ENCODE peak calls at places on chromosomes 12 and 14, in seven cellular contexts. T, E, Z, R, V, U and F are unnamed samples.

GRCh38 chr14:99240512-99241313 is 31.3 kb downstream of the BCL11B start:
- DNase-seq in E (no peak), U (no peak), V (no peak), Z (peak; percentile 7), R (peak; percentile 45), T (no peak), F (no peak)

GRCh38 chr14:24171422-24172260 is at the start of gene REC8:
- DNase-seq in V (peak; percentile 61), E (peak; percentile 71), T (no peak), Z (peak; percentile 87), U (no peak), R (peak; percentile 91), F (no peak)

GRCh38 chr12:93407283-93407962 is 29.7 kb downstream of the NUDT4 start:
- DNase-seq in R (no peak), U (no peak), Z (no peak), T (no peak), E (no peak), V (no peak), F (no peak)

GRCh38 chr12:7642287-7642686 is 23.4 kb downstream of the APOBEC1 start:
- DNase-seq in U (no peak), Z (no peak), T (no peak), E (no peak), R (no peak), V (no peak), F (no peak)

GRCh38 chr14:50658203-50658602 is 9.9 kb downstream of the SAV1 start:
- DNase-seq in R (no peak), Z (no peak), U (no peak), E (peak; percentile 66), V (no peak), T (peak; percentile 80), F (no peak)

GRCh38 chr14:58533417-58533816 is 104.3 kb upstream of the DACT1 start:
- DNase-seq in U (no peak), Z (no peak), T (peak; percentile 1), E (peak; percentile 12), R (no peak), V (no peak), F (no peak)

GRCh38 chr14:68628605-68629310 is 164.1 kb downstream of the ZFP36L1 start:
- DNase-seq in E (no peak), R (peak; percentile 58), T (no peak), U (no peak), V (no peak), Z (peak; percentile 72), F (no peak)

GRCh38 chr12:51339750-51340149 is 6.7 kb downstream of the CELA1 start:
- DNase-seq in E (no peak), V (no peak), U (no peak), T (no peak), R (no peak), Z (no peak), F (no peak)

GRCh38 chr12:25997401-25997973 is 39.0 kb downstream of the RASSF8 start:
- DNase-seq in V (no peak), E (peak; percentile 83), U (peak; percentile 91), Z (no peak), T (peak; percentile 93), R (no peak), F (no peak)

GRCh38 chr14:94346841-94347240 is 23.7 kb upstream of the SERPINA6 start:
- DNase-seq in U (no peak), V (no peak), E (no peak), Z (no peak), R (no peak), T (peak; percentile 22), F (no peak)

GRCh38 chr14:101929946-101930345 is 34.4 kb upstream of the DYNC1H1 start:
- DNase-seq in R (no peak), Z (peak; percentile 28), T (no peak), E (no peak), V (no peak), U (no peak), F (no peak)

GRCh38 chr14:101937926-101938767 is 26.2 kb upstream of the DYNC1H1 start:
- DNase-seq in T (no peak), Z (peak; percentile 14), U (no peak), E (no peak), R (no peak), V (no peak), F (no peak)

GRCh38 chr14:101933209-101933608 is 31.2 kb upstream of the DYNC1H1 start:
- DNase-seq in U (no peak), Z (peak; percentile 43), T (no peak), E (no peak), R (no peak), V (no peak), F (no peak)

GRCh38 chr14:101932668-101933067 is 31.7 kb upstream of the DYNC1H1 start:
- DNase-seq in V (no peak), T (no peak), R (no peak), E (no peak), Z (peak; percentile 12), U (no peak), F (no peak)

GRCh38 chr14:101934751-101935150 is 29.6 kb upstream of the DYNC1H1 start:
- DNase-seq in Z (peak; percentile 37), V (no peak), R (no peak), U (no peak), T (no peak), E (no peak), F (no peak)
- H3K4me3 ChIP-seq in Z (no peak overlapping the region), V (no peak overlapping the region), R (no peak overlapping the region), U (no peak overlapping the region), T (no peak overlapping the region), E (no peak overlapping the region), F (no peak overlapping the region)

GRCh38 chr12:92206596-92206995 is 61.0 kb upstream of the BTG1 start:
- DNase-seq in Z (no peak), E (no peak), V (no peak), T (peak; percentile 9), U (no peak), R (no peak), F (no peak)

GRCh38 chr12:92210062-92210461 is 64.4 kb upstream of the BTG1 start:
- DNase-seq in U (no peak), V (no peak), T (no peak), R (no peak), Z (no peak), E (no peak), F (peak; percentile 77)

GRCh38 chr12:92208613-92209121 is 63.0 kb upstream of the BTG1 start:
- DNase-seq in T (peak; percentile 72), V (peak; percentile 12), U (peak; percentile 56), Z (no peak), E (peak; percentile 75), R (peak; percentile 32), F (peak; percentile 70)
- H3K4me3 ChIP-seq in T (no peak overlapping the region), V (no peak overlapping the region), U (no peak overlapping the region), Z (peak overlapping the region; percentile 20), E (no peak overlapping the region), R (peak overlapping the region; percentile 32), F (no peak overlapping the region)

DNA sequence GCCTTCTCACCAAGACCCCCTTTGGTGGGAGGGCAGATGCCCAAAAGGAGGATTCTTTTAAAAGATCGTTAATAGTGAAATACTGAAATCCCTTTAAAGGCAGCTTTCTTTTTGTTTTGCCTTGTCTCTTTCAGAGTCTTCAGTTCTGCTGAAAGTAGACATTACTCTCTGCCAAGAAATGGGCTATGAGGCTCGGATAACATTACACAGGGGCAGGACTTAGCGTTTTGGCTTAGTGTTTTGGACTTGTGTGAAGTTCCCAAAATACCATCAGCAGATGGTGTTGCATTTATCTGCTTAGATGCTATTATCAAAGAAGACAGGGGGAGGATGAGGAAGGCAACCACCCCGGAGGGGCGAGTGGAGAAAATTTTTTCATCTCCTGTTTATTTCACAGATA is 88.3 kb upstream of the METAP2 start:
- DNase-seq in U (peak; percentile 18), Z (no peak), R (no peak), E (no peak), V (peak; percentile 18), T (peak; percentile 62), F (no peak)
- H3K4me3 ChIP-seq in U (peak overlapping the region; percentile 44), Z (peak overlapping the region; percentile 41), R (no peak overlapping the region), E (no peak overlapping the region), V (peak overlapping the region; percentile 24), T (peak overlapping the region; percentile 66), F (no peak overlapping the region)

GRCh38 chr12:53241623-53242412 is 9.8 kb upstream of the RARG start:
- DNase-seq in V (no peak), T (no peak), U (no peak), R (no peak), Z (no peak), E (no peak), F (no peak)
- H3K4me3 ChIP-seq in V (no peak overlapping the region), T (no peak overlapping the region), U (no peak overlapping the region), R (no peak overlapping the region), Z (no peak overlapping the region), E (no peak overlapping the region), F (no peak overlapping the region)

GRCh38 chr12:14958361-14959125 is 2.9 kb downstream of the ARHGDIB start:
- DNase-seq in U (no peak), R (peak; percentile 22), Z (no peak), T (no peak), V (no peak), E (no peak), F (no peak)

GRCh38 chr12:14959916-14960315 is 1.5 kb downstream of the ARHGDIB start:
- DNase-seq in R (no peak), U (no peak), E (no peak), V (no peak), Z (no peak), T (no peak), F (no peak)

GRCh38 chr12:14959463-14959862 is 1.9 kb downstream of the ARHGDIB start:
- DNase-seq in E (no peak), T (no peak), U (no peak), V (no peak), R (no peak), Z (no peak), F (no peak)

GRCh38 chr12:14957769-14958168 is 3.6 kb downstream of the ARHGDIB start:
- DNase-seq in V (no peak), U (no peak), Z (no peak), E (no peak), T (no peak), R (no peak), F (no peak)

GRCh38 chr12:14959126-14959440 is 2.3 kb downstream of the ARHGDIB start:
- DNase-seq in V (no peak), E (no peak), R (peak; percentile 26), Z (no peak), T (no peak), U (no peak), F (no peak)
- H3K4me3 ChIP-seq in V (peak overlapping the region; percentile 27), E (no peak overlapping the region), R (peak overlapping the region; percentile 71), Z (peak overlapping the region; percentile 59), T (no peak overlapping the region), U (no peak overlapping the region), F (peak overlapping the region; percentile 97)

GRCh38 chr12:92140919-92141536 is 4.6 kb downstream of the BTG1 start:
- DNase-seq in Z (no peak), V (no peak), E (no peak), R (no peak), U (no peak), T (no peak), F (no peak)

GRCh38 chr12:92139634-92140555 is 5.8 kb downstream of the BTG1 start:
- DNase-seq in U (no peak), V (no peak), E (no peak), Z (no peak), T (peak; percentile 37), R (no peak), F (no peak)

GRCh38 chr12:92143280-92143679 is 2.4 kb downstream of the BTG1 start:
- DNase-seq in R (no peak), U (no peak), E (no peak), V (no peak), Z (no peak), T (no peak), F (no peak)

GRCh38 chr12:92142251-92142896 is 3.3 kb downstream of the BTG1 start:
- DNase-seq in R (no peak), E (no peak), V (no peak), U (no peak), Z (no peak), T (no peak), F (no peak)

GRCh38 chr12:92141585-92142244 is 3.9 kb downstream of the BTG1 start:
- DNase-seq in U (no peak), R (peak; percentile 44), V (no peak), Z (no peak), E (no peak), T (no peak), F (peak; percentile 53)
- H3K4me3 ChIP-seq in U (peak overlapping the region; percentile 88), R (peak overlapping the region; percentile 66), V (peak overlapping the region; percentile 97), Z (peak overlapping the region; percentile 87), E (peak overlapping the region; percentile 93), T (peak overlapping the region; percentile 95), F (no peak overlapping the region)